ENCODE peak calls at places on chromosomes 3 and 15, in five cellular contexts. B is cardiac muscle cell; F is CD8-positive, alpha-beta T cell; G is naive thymus-derived CD4-positive, alpha-beta T cell; R is WERI-Rb-1. V is an unnamed sample. For H3K27me3 and H3K36me3, the result is how much of the 10 kb centered on the place peaks cover.

GRCh38 chr3:122940628-122941086 is 86.9 kb downstream of the SEMA5B start:
- DNase-seq in B (no peak), F (no peak), G (no peak), R (peak), V (no peak)

GRCh38 chr3:102069211-102069662 is 219.9 kb downstream of the NFKBIZ start:
- DNase-seq in B (no peak), F (no peak), G (no peak), R (no peak), V (no peak)

GRCh38 chr15:58248504-58248842 is 110.3 kb downstream of the AQP9 start:
- DNase-seq in B (no peak), F (no peak), G (no peak), R (no peak), V (no peak)

GRCh38 chr3:53113293-53114010 is 16.8 kb downstream of the RFT1 start:
- DNase-seq in B (no peak), F (no peak), G (no peak), R (no peak), V (no peak)

GRCh38 chr3:170055209-170055608 is 17.4 kb downstream of the GPR160 start:
- DNase-seq in B (no peak), F (no peak), G (no peak), R (no peak), V (no peak)

GRCh38 chr3:49295489-49296058 is 18.5 kb upstream of the C3orf62 start:
- DNase-seq in B (peak), F (no peak), G (peak), R (peak), V (peak)

GRCh38 chr15:45087513-45087912 is 26.5 kb downstream of the DUOX2 start:
- DNase-seq in B (no peak), F (no peak), G (no peak), R (no peak), V (no peak)

GRCh38 chr3:195895900-195896360 is 12.4 kb downstream of the TNK2 start:
- DNase-seq in B (peak), F (peak), G (peak), R (peak), V (peak)

GRCh38 chr15:29568840-29569532 is 253.3 kb downstream of the TJP1 start:
- DNase-seq in B (peak), F (no peak), G (no peak), R (peak), V (no peak)

GRCh38 chr15:43911235-43911661 is 84.4 kb downstream of the WDR76 start:
- DNase-seq in B (no peak), F (no peak), G (no peak), R (no peak), V (no peak)

GRCh38 chr3:35965908-35966307 is 326.6 kb downstream of the ARPP21 start:
- DNase-seq in B (peak), F (no peak), G (peak), R (peak), V (peak)

GRCh38 chr3:167184511-167184910 is 195.6 kb downstream of the ZBBX start:
- DNase-seq in B (peak), F (no peak), G (no peak), R (peak), V (peak)

GRCh38 chr3:81565066-81565465 is 196.4 kb downstream of the GBE1 start:
- DNase-seq in B (no peak), F (no peak), G (no peak), R (no peak), V (no peak)

GRCh38 chr3:24196526-24196925 is 251.4 kb downstream of the NR1D2 start:
- DNase-seq in B (no peak), F (no peak), G (no peak), R (no peak), V (no peak)

GRCh38 chr15:31977812-31978662 is 52.3 kb upstream of the CHRNA7 start:
- DNase-seq in B (peak), F (peak), G (peak), R (peak), V (peak)

GRCh38 chr3:185807455-185808068 is 17.3 kb downstream of the IGF2BP2 start:
- DNase-seq in B (no peak), F (no peak), G (no peak), R (no peak), V (no peak)

GRCh38 chr3:31522152-31522551 is 10.6 kb upstream of the STT3B start:
- DNase-seq in B (no peak), F (no peak), G (no peak), R (no peak), V (peak)

GRCh38 chr15:98442901-98443300 is 205.4 kb upstream of the IGF1R start:
- DNase-seq in B (no peak), F (no peak), G (no peak), R (no peak), V (no peak)

GRCh38 chr3:102006812-102007485 is 157.6 kb downstream of the NFKBIZ start:
- DNase-seq in B (no peak), F (no peak), G (no peak), R (no peak), V (no peak)

GRCh38 chr3:119924111-119925094 is 142.5 kb downstream of the NR1I2 start:
- DNase-seq in B (no peak), F (no peak), G (no peak), R (no peak), V (no peak)

GRCh38 chr3:63824309-63824708 is 5.2 kb downstream of the C3orf49 start:
- DNase-seq in B (no peak), F (no peak), G (no peak), R (no peak), V (no peak)

GRCh38 chr15:76335129-76335850 is 1.3 kb upstream of the ISL2 start:
- DNase-seq in B (peak), F (no peak), G (no peak), R (peak), V (peak)

GRCh38 chr3:163543558-163544189 is 1534.6 kb downstream of the SI start:
- DNase-seq in B (no peak), F (no peak), G (no peak), R (no peak), V (no peak)

GRCh38 chr15:100671858-100672543 is 69.6 kb downstream of the ASB7 start:
- DNase-seq in B (peak), F (no peak), G (no peak), R (peak), V (peak)

GRCh38 chr3:129424185-129424841 is 4.1 kb downstream of the EFCAB12 start:
- DNase-seq in B (no peak), F (no peak), G (no peak), R (no peak), V (no peak)

GRCh38 chr3:54139630-54140029 is 17.3 kb downstream of the CACNA2D3 start:
- DNase-seq in B (no peak), F (no peak), G (no peak), R (no peak), V (no peak)

GRCh38 chr3:99084825-99085224 is 183.3 kb upstream of the DCBLD2 start:
- DNase-seq in B (no peak), F (no peak), G (no peak), R (no peak), V (no peak)

GRCh38 chr15:42042602-42043400 is 22.0 kb upstream of the PLA2G4E start:
- DNase-seq in B (no peak), F (no peak), G (no peak), R (no peak), V (no peak)

GRCh38 chr3:126261037-126261436 is 80.7 kb upstream of the ALDH1L1 start:
- DNase-seq in B (no peak), F (no peak), G (no peak), R (peak), V (no peak)
- H3K4me3 ChIP-seq in B (no peak), F (no peak), G (no peak), R (no peak), V (no peak)

DNA sequence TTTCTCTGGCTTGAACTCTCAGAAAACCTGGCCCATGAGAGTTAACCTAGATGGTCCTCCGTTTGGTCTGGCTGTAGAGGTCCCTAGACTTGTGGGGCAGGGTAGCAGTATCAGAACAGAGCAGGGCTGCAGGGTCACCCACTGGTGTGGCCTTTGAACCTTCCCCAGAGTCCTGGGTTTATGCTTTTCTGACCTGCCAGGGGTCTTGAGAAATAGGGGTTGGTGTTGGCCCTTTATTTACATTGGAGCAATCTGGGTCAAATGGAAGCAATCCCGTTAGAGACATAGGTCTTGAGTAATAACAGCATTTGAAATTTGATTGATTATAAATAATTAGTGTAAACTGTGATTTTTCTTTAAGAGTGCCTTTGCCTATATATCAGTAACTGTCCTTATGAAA is 23.8 kb downstream of the DLEC1 start:
- DNase-seq in B (no peak), F (no peak), G (no peak), R (no peak), V (no peak)
- H3K27me3 ChIP-seq in B (under half), F (under half), G (under half), R (under half), V (under half)

DNA sequence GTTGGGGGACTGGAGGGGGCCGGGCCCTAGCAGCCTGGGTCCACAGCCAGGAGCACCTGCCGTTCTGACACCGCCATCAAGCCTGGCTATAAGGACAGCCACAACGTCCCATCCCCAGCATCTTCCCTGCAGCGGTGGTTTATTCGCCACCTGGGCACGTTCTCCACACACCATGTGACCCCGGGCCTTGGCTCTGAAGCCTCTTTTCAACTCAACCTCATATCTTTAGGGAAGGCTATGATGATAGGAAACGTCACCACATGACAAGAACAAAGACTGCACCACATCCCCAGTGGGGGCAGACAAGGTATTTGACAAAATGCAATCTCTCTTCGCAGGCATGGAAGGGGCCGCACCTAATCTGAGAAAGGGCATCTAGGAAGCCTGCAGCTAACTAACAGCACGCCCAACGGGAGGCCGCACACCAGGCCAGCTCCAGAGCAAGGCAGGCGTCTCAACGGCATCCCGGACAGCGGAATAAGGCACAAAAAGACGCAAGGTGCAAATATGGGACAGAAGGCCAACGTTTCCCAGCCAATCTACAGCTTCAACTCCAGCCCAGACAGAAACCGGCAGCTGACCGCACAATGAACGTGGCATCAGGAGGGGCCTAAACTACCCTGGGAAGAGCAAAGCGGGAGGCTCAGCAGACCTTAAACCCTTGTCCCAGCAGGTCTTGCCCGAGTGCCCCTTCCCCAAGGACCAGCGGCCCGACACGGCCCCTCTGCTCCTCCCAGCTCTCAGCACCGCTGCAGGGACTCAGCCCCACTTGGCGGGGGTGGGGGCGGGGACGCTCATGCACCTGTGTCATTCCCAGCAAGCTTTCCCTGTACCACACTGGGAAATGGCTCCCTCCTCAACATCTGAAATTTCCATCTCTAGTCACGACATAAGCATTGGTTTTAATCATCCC is 41.9 kb downstream of the NIPA2 start:
- DNase-seq in B (no peak), F (no peak), G (no peak), R (no peak), V (no peak)
- H3K36me3 ChIP-seq in B (under half), F (under half), G (under half), R (under half), V (under half)

GRCh38 chr3:172174396-172175253 is 135.2 kb downstream of the FNDC3B start:
- DNase-seq in B (no peak), F (no peak), G (no peak), R (no peak), V (peak)
- H3K4me3 ChIP-seq in B (no peak), F (no peak), G (no peak), R (no peak), V (peak)

GRCh38 chr3:181723568-181724431 is 12.1 kb downstream of the SOX2 start:
- DNase-seq in B (no peak), F (no peak), G (no peak), R (no peak), V (no peak)
- H3K27me3 ChIP-seq in B (half or more), F (half or more), G (under half), R (half or more), V (under half)

DNA sequence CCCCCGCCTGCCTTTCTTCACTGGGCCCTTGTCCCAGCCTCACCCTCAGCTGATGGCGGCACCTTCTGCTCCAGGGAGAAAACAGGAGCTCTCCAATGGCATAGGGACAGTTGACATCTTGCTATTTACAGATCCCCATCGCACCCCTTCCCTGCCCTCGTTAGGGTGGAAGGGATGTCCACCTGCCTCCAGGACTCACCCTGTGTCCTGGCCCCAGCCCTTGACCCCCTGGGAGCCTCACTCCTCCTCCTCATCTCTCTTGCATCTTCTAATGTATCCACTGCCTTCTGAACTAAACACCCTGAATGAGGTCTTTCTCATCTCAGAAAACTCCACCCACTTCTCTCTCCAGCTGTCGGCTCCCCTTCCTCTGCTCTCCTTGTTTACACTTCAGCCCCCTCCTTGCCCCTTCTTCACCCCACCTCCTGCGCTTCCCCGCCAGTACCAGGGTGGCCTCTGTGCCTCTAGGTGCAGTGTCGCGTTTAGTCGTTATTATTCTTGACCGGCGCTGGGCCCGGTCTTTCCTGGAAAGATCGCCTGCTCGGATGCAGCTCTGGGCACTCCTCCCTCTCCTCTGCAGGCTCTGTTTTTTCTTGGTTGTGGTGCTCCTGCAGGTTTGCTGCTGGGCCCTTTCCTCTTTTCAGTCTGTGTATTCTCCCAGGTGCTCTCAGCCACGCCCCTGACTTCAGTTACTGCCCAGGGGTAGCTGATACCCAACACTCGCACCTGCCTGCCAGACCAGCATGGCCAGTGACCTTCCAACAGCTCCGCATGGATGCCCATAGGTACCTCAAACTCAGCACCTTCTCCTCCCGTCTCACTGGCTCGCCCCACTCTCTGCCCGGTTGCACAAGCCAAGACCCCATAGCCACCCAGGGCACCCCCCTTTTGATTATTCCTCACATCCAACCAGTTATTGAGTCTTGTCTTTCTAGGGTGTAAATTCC is 42.9 kb downstream of the PML start:
- DNase-seq in B (no peak), F (no peak), G (no peak), R (no peak), V (peak)
- H3K36me3 ChIP-seq in B (under half), F (under half), G (under half), R (under half), V (under half)

GRCh38 chr3:46926871-46927717 is 49.5 kb downstream of the CCDC12 start:
- DNase-seq in B (no peak), F (peak), G (no peak), R (no peak), V (no peak)
- H3K4me3 ChIP-seq in B (no peak), F (no peak), G (peak), R (no peak), V (no peak)

V was measured in SJCRH30.